ENCODE peak calls at places on chromosomes 1 and 21, in ten cellular contexts. L, W, X, J, S, U, N, D, Q and V are unnamed samples.

GRCh38 chr21:35801388-35801787 is 258.9 kb downstream of the SETD4 start:
- DNase-seq in L (no peak), W (no peak), X (no peak), J (no peak), S (no peak), U (no peak), N (no peak), D (no peak), Q (no peak), V (no peak)

GRCh38 chr1:4108341-4108740 is 208.3 kb upstream of the C1orf174 start:
- DNase-seq in L (no peak), W (no peak), X (no peak), J (no peak), S (no peak), U (no peak), N (no peak), D (no peak), Q (no peak), V (no peak)

GRCh38 chr1:179369751-179370341 is 4.1 kb downstream of the AXDND1 start:
- DNase-seq in L (peak), W (peak), X (no peak), J (no peak), S (no peak), U (peak), N (peak), D (peak), Q (peak), V (no peak)

GRCh38 chr1:212482352-212483153 is 49.8 kb downstream of the NENF start:
- DNase-seq in L (peak), W (no peak), X (no peak), J (no peak), S (no peak), U (peak), N (peak), D (no peak), Q (peak), V (no peak)

GRCh38 chr1:18816808-18817207 is 42.7 kb downstream of the TAS1R2 start:
- DNase-seq in L (no peak), W (no peak), X (no peak), J (no peak), S (no peak), U (no peak), N (no peak), D (peak), Q (no peak), V (no peak)

GRCh38 chr1:210207597-210208450 is 24.8 kb upstream of the SERTAD4 start:
- DNase-seq in L (no peak), W (no peak), X (no peak), J (no peak), S (no peak), U (no peak), N (no peak), D (no peak), Q (no peak), V (no peak)

GRCh38 chr1:22376001-22376400 is 75.7 kb upstream of the ZBTB40 start:
- DNase-seq in L (no peak), W (no peak), X (no peak), J (no peak), S (no peak), U (no peak), N (no peak), D (peak), Q (no peak), V (no peak)

GRCh38 chr1:119001181-119002018 is 13.3 kb upstream of the TBX15 start:
- DNase-seq in L (no peak), W (no peak), X (no peak), J (peak), S (no peak), U (no peak), N (no peak), D (peak), Q (no peak), V (no peak)

GRCh38 chr1:64147759-64148158 is 55.7 kb upstream of the UBE2U start:
- DNase-seq in L (no peak), W (no peak), X (no peak), J (no peak), S (no peak), U (no peak), N (no peak), D (no peak), Q (no peak), V (no peak)

GRCh38 chr1:213571843-213572242 is 415.9 kb upstream of the PROX1 start:
- DNase-seq in L (no peak), W (no peak), X (no peak), J (no peak), S (no peak), U (no peak), N (no peak), D (no peak), Q (no peak), V (no peak)

GRCh38 chr21:45473496-45474322 is 68.5 kb downstream of the SLC19A1 start:
- DNase-seq in L (no peak), W (no peak), X (no peak), J (no peak), S (no peak), U (no peak), N (peak), D (no peak), Q (no peak), V (no peak)

GRCh38 chr1:54014009-54014629 is 3.9 kb downstream of the LDLRAD1 start:
- DNase-seq in L (no peak), W (no peak), X (no peak), J (no peak), S (no peak), U (no peak), N (no peak), D (no peak), Q (no peak), V (no peak)

GRCh38 chr1:188782220-188782841 is 1695.3 kb downstream of the BRINP3 start:
- DNase-seq in L (no peak), W (no peak), X (no peak), J (no peak), S (no peak), U (peak), N (peak), D (no peak), Q (peak), V (no peak)

GRCh38 chr1:210645582-210646257 is 317.0 kb downstream of the HHAT start:
- DNase-seq in L (no peak), W (no peak), X (no peak), J (no peak), S (no peak), U (no peak), N (peak), D (no peak), Q (no peak), V (no peak)

GRCh38 chr1:228293816-228294500 is 86.1 kb downstream of the OBSCN start:
- DNase-seq in L (no peak), W (no peak), X (no peak), J (no peak), S (no peak), U (no peak), N (no peak), D (no peak), Q (no peak), V (no peak)

GRCh38 chr21:36135391-36136094 is 664 bp downstream of the CBR3 start:
- DNase-seq in L (peak), W (peak), X (no peak), J (peak), S (peak), U (peak), N (peak), D (peak), Q (peak), V (peak)

GRCh38 chr1:53899206-53899628 is 5.2 kb downstream of the DIO1 start:
- DNase-seq in L (peak), W (no peak), X (no peak), J (peak), S (no peak), U (no peak), N (peak), D (peak), Q (peak), V (no peak)

GRCh38 chr1:22131875-22132486 is 10.9 kb downstream of the WNT4 start:
- DNase-seq in L (peak), W (no peak), X (no peak), J (no peak), S (no peak), U (no peak), N (no peak), D (no peak), Q (no peak), V (no peak)

GRCh38 chr1:245245021-245245667 is 90.4 kb downstream of the KIF26B start:
- DNase-seq in L (peak), W (no peak), X (no peak), J (no peak), S (no peak), U (no peak), N (no peak), D (no peak), Q (no peak), V (no peak)

GRCh38 chr1:161843156-161843555 is 77.0 kb downstream of the ATF6 start:
- DNase-seq in L (no peak), W (no peak), X (no peak), J (no peak), S (no peak), U (no peak), N (no peak), D (peak), Q (no peak), V (no peak)

GRCh38 chr1:229027622-229028182 is 243.2 kb upstream of the RAB4A start:
- DNase-seq in L (peak), W (no peak), X (no peak), J (no peak), S (no peak), U (peak), N (peak), D (peak), Q (no peak), V (no peak)

GRCh38 chr1:184025242-184025675 is 12.3 kb downstream of the COLGALT2 start:
- DNase-seq in L (no peak), W (peak), X (no peak), J (no peak), S (peak), U (peak), N (peak), D (peak), Q (peak), V (no peak)

GRCh38 chr21:33025471-33026298 is at the start of gene OLIG2:
- DNase-seq in L (no peak), W (no peak), X (no peak), J (peak), S (no peak), U (no peak), N (peak), D (no peak), Q (no peak), V (no peak)

GRCh38 chr1:241844593-241844992 is 3.4 kb upstream of the EXO1 start:
- DNase-seq in L (no peak), W (no peak), X (no peak), J (no peak), S (no peak), U (no peak), N (no peak), D (no peak), Q (no peak), V (no peak)

GRCh38 chr1:44036409-44037111 is 5.3 kb upstream of the SLC6A9 start:
- DNase-seq in L (peak), W (peak), X (peak), J (peak), S (peak), U (peak), N (peak), D (peak), Q (peak), V (peak)

GRCh38 chr1:175665628-175666027 is 77.8 kb downstream of the TNR start:
- DNase-seq in L (no peak), W (no peak), X (no peak), J (no peak), S (no peak), U (no peak), N (no peak), D (no peak), Q (no peak), V (no peak)

GRCh38 chr1:8873506-8874229 is 4.8 kb downstream of the ENO1 start:
- DNase-seq in L (peak), W (peak), X (peak), J (peak), S (peak), U (peak), N (peak), D (peak), Q (peak), V (peak)

GRCh38 chr1:36174716-36175115 is 18.8 kb downstream of the MAP7D1 start:
- DNase-seq in L (no peak), W (no peak), X (no peak), J (no peak), S (no peak), U (no peak), N (no peak), D (no peak), Q (no peak), V (no peak)

GRCh38 chr1:6100801-6101783 is 55.4 kb downstream of the KCNAB2 start:
- DNase-seq in L (no peak), W (no peak), X (no peak), J (no peak), S (no peak), U (no peak), N (no peak), D (no peak), Q (no peak), V (no peak)

GRCh38 chr1:234272656-234273312 is 100.5 kb upstream of the COA6 start:
- DNase-seq in L (no peak), W (no peak), X (no peak), J (peak), S (no peak), U (no peak), N (no peak), D (no peak), Q (no peak), V (no peak)

GRCh38 chr1:167631987-167632680 is 2.1 kb downstream of the RCSD1 start:
- DNase-seq in L (peak), W (no peak), X (no peak), J (peak), S (no peak), U (no peak), N (no peak), D (no peak), Q (no peak), V (no peak)

GRCh38 chr1:41622859-41623732 is 138.6 kb upstream of the EDN2 start:
- DNase-seq in L (no peak), W (no peak), X (no peak), J (no peak), S (no peak), U (no peak), N (peak), D (no peak), Q (no peak), V (no peak)

GRCh38 chr1:106677181-106677580 is 379.3 kb upstream of the PRMT6 start:
- DNase-seq in L (no peak), W (no peak), X (no peak), J (no peak), S (no peak), U (no peak), N (no peak), D (no peak), Q (no peak), V (no peak)

GRCh38 chr1:72530646-72531045 is 248.3 kb upstream of the NEGR1 start:
- DNase-seq in L (no peak), W (no peak), X (no peak), J (no peak), S (no peak), U (peak), N (no peak), D (no peak), Q (no peak), V (no peak)

GRCh38 chr21:34082769-34083168 is 9.4 kb downstream of the MRPS6 start:
- DNase-seq in L (no peak), W (no peak), X (no peak), J (no peak), S (no peak), U (no peak), N (no peak), D (no peak), Q (no peak), V (no peak)

GRCh38 chr1:209743145-209743482 is 12.7 kb upstream of the TRAF3IP3 start:
- DNase-seq in L (no peak), W (no peak), X (no peak), J (no peak), S (peak), U (peak), N (peak), D (peak), Q (peak), V (no peak)

GRCh38 chr1:184433928-184434502 is 47.2 kb downstream of the C1orf21 start:
- DNase-seq in L (no peak), W (no peak), X (no peak), J (no peak), S (no peak), U (no peak), N (no peak), D (no peak), Q (no peak), V (no peak)

GRCh38 chr1:65825736-65826135 is 33.0 kb downstream of the PDE4B start:
- DNase-seq in L (no peak), W (no peak), X (no peak), J (no peak), S (no peak), U (no peak), N (peak), D (peak), Q (peak), V (no peak)

GRCh38 chr1:219416598-219417238 is 196.2 kb downstream of the ZC3H11B start:
- DNase-seq in L (peak), W (peak), X (no peak), J (no peak), S (peak), U (peak), N (peak), D (peak), Q (peak), V (no peak)

GRCh38 chr1:243917177-243917862 is 67.3 kb upstream of the AKT3 start:
- DNase-seq in L (peak), W (peak), X (no peak), J (no peak), S (peak), U (peak), N (peak), D (peak), Q (peak), V (peak)
- H3K4me3 ChIP-seq in L (peak), W (peak), X (peak), J (peak), S (peak), U (peak), N (peak), D (peak), Q (peak), V (peak)

GRCh38 chr1:197638316-197638715 is 137.0 kb downstream of the DENND1B start:
- DNase-seq in L (no peak), W (no peak), X (no peak), J (no peak), S (no peak), U (no peak), N (no peak), D (no peak), Q (no peak), V (no peak)
- TF ChIP-seq CTCF in L (no peak), W (no peak), X (no peak), J (no peak), S (no peak), U (no peak), N (no peak), D (no peak), Q (no peak), V (no peak)

GRCh38 chr1:10915594-10915993 is 96.9 kb upstream of the TARDBP start:
- DNase-seq in L (no peak), W (no peak), X (no peak), J (no peak), S (no peak), U (no peak), N (no peak), D (no peak), Q (no peak), V (no peak)

GRCh38 chr1:10918531-10918930 is 93.9 kb upstream of the TARDBP start:
- DNase-seq in L (no peak), W (no peak), X (no peak), J (peak), S (no peak), U (peak), N (peak), D (peak), Q (peak), V (no peak)

GRCh38 chr1:10917513-10918454 is 94.7 kb upstream of the TARDBP start:
- DNase-seq in L (no peak), W (no peak), X (no peak), J (peak), S (no peak), U (no peak), N (no peak), D (no peak), Q (no peak), V (no peak)

GRCh38 chr1:10916311-10916710 is 96.1 kb upstream of the TARDBP start:
- DNase-seq in L (no peak), W (no peak), X (no peak), J (no peak), S (no peak), U (no peak), N (no peak), D (no peak), Q (no peak), V (no peak)

GRCh38 chr1:10916991-10917390 is 95.5 kb upstream of the TARDBP start:
- DNase-seq in L (no peak), W (no peak), X (no peak), J (no peak), S (no peak), U (no peak), N (no peak), D (no peak), Q (no peak), V (no peak)
- H3K4me3 ChIP-seq in L (no peak), W (no peak), X (no peak), J (no peak), S (no peak), U (no peak), N (no peak), D (no peak), Q (no peak), V (no peak)

GRCh38 chr1:25198731-25199231 is 33.5 kb downstream of the SYF2 start:
- DNase-seq in L (peak), W (peak), X (no peak), J (no peak), S (no peak), U (peak), N (no peak), D (peak), Q (peak), V (no peak)
- TF ChIP-seq CTCF in L (no peak), W (no peak), X (peak), J (no peak), S (no peak), U (no peak), N (no peak), D (peak), Q (no peak), V (no peak)

DNA sequence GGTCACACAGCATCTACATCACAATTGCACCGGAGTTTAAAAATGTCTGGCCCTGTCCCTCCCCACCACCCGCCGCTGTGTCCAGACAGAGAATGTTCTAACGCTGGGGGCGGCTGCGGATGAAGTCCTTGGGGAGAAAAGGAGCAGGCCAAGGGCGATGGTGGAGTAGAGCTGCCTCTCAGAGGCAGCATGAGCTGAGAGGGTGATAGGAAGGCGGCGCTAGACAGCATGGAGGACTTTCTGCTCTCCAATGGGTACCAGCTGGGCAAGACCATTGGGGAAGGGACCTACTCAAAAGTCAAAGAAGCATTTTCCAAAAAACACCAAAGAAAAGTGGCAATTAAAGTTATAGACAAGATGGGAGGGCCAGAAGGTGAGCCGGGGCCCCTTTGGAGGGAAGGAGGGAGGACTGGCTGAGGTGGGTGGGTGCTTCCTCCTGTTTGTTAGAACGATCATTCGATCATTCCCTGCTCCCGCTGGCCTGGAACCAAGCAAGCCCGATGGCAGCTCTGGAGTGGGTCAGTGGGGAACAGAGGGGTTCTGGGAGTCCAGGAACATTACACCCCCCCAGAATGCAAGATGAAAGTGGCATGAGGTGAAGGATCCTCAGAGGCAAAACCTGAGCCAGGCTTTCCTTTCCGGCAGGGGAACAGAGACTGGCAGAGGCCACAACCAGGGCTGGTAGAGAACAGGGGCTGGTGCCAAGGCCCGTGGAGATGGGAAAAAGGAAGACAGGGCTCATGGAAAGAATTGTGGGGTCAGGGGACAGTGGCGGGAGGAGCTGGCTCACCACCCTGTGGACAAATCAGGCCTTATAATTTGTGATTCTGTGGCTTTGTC is at the start of the genes FAM229A and TSSK3:
- DNase-seq in L (no peak), W (no peak), X (no peak), J (no peak), S (no peak), U (no peak), N (no peak), D (no peak), Q (no peak), V (no peak)
- H3K4me3 ChIP-seq in L (peak), W (peak), X (peak), J (no peak), S (peak), U (peak), N (no peak), D (peak), Q (peak), V (peak)

GRCh38 chr1:190453550-190453949 is 24.1 kb downstream of the BRINP3 start:
- DNase-seq in L (no peak), W (no peak), X (no peak), J (no peak), S (no peak), U (no peak), N (peak), D (no peak), Q (peak), V (no peak)
- TF ChIP-seq CTCF in L (peak), W (no peak), X (no peak), J (no peak), S (no peak), U (no peak), N (peak), D (no peak), Q (peak), V (no peak)

DNA sequence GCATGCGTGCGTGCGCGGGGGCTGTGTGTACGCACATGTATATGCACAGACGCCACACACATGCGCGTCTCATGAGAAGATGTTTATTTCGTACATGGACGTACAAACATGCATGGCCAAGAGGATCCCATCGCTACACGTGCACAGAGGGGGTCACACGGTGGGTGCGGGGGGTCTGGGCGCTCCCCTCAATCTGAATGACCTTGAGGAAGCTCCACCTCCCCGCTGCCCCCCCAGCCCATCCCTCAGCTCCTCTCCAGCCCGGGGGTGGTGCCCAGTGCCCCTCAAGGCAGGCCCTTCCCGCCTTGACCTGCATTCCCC is 1.5 kb downstream of the TMEM240 start:
- DNase-seq in L (no peak), W (no peak), X (no peak), J (no peak), S (no peak), U (no peak), N (no peak), D (no peak), Q (no peak), V (no peak)
- H3K4me3 ChIP-seq in L (peak), W (no peak), X (peak), J (no peak), S (no peak), U (peak), N (peak), D (peak), Q (peak), V (peak)